ENCODE peak calls at places on chromosomes 1 and 21, in five cellular contexts. S is A549, K is tibial artery, G is endothelial cell of umbilical vein, J is MCF 10A. I is an unnamed sample.

GRCh38 chr1:150268342-150268705 is 492 bp downstream of the APH1A start:
- DNase-seq in S (peak; percentile 39), K (peak; percentile 78), G (peak; percentile 43), J (peak; percentile 56), I (no peak)

GRCh38 chr1:172354291-172354940 is 66.1 kb upstream of the C1orf105 start:
- DNase-seq in S (no peak), K (no peak), G (no peak), J (no peak), I (no peak)

GRCh38 chr1:23484253-23485001 is 448 bp upstream of the ASAP3 start:
- DNase-seq in S (peak; percentile 82), K (peak; percentile 96), G (peak; percentile 92), J (peak; percentile 90), I (peak; percentile 70)

GRCh38 chr1:107404756-107405155 is 263.9 kb downstream of the NTNG1 start:
- DNase-seq in S (no peak), K (no peak), G (no peak), J (peak; percentile 4), I (peak; percentile 3)

GRCh38 chr1:15028117-15028516 is 125.4 kb upstream of the TMEM51 start:
- DNase-seq in S (no peak), K (peak; percentile 86), G (no peak), J (no peak), I (peak; percentile 91)

GRCh38 chr1:194755241-194755953 is 1569.0 kb upstream of the B3GALT2 start:
- DNase-seq in S (no peak), K (no peak), G (no peak), J (peak; percentile 5), I (no peak)

GRCh38 chr1:198699167-198700015 is 60.6 kb downstream of the PTPRC start:
- DNase-seq in S (peak; percentile 38), K (no peak), G (peak; percentile 61), J (peak; percentile 81), I (no peak)

GRCh38 chr1:62045579-62045978 is 149.1 kb upstream of the L1TD1 start:
- DNase-seq in S (no peak), K (no peak), G (no peak), J (peak; percentile 8), I (no peak)

GRCh38 chr1:205270764-205271163 is 43.0 kb downstream of the TMCC2 start:
- DNase-seq in S (no peak), K (no peak), G (peak; percentile 52), J (peak; percentile 90), I (peak; percentile 62)

GRCh38 chr1:164588388-164589341 is 29.7 kb downstream of the PBX1 start:
- DNase-seq in S (no peak), K (peak; percentile 92), G (peak; percentile 77), J (no peak), I (no peak)

GRCh38 chr1:24931481-24932221 is 1.6 kb upstream of the RUNX3 start:
- DNase-seq in S (no peak), K (no peak), G (no peak), J (no peak), I (no peak)

GRCh38 chr1:246492611-246493245 is 14.4 kb downstream of the SMYD3 start:
- DNase-seq in S (peak; percentile 65), K (no peak), G (peak; percentile 78), J (peak; percentile 86), I (peak; percentile 79)

GRCh38 chr1:80779278-80779677 is 1021.5 kb upstream of the ADGRL2 start:
- DNase-seq in S (no peak), K (no peak), G (no peak), J (no peak), I (no peak)
- TF ChIP-seq CTCF in S (no peak), K (no peak), G (no peak), J (no peak), I (no peak)

GRCh38 chr1:63693956-63694607 is 79.7 kb upstream of the ROR1 start:
- DNase-seq in S (no peak), K (no peak), G (peak; percentile 18), J (no peak), I (peak; percentile 16)

GRCh38 chr1:63688302-63688701 is 85.5 kb upstream of the ROR1 start:
- DNase-seq in S (no peak), K (no peak), G (no peak), J (no peak), I (peak; percentile 48)

GRCh38 chr1:63686696-63687095 is 87.1 kb upstream of the ROR1 start:
- DNase-seq in S (no peak), K (no peak), G (no peak), J (no peak), I (no peak)

GRCh38 chr1:63690966-63691365 is 82.9 kb upstream of the ROR1 start:
- DNase-seq in S (no peak), K (no peak), G (no peak), J (no peak), I (no peak)

GRCh38 chr1:63691672-63692425 is 82.0 kb upstream of the ROR1 start:
- DNase-seq in S (peak; percentile 82), K (peak; percentile 75), G (peak; percentile 90), J (peak; percentile 88), I (peak; percentile 82)
- TF ChIP-seq CTCF in S (peak; percentile 82), K (peak; percentile 93), G (peak; percentile 71), J (peak; percentile 63), I (peak; percentile 88)

GRCh38 chr21:44932366-44933181 is 7.3 kb upstream of the SLX9 start:
- DNase-seq in S (no peak), K (peak; percentile 70), G (no peak), J (no peak), I (no peak)
- TF ChIP-seq CTCF in S (peak; percentile 58), K (peak; percentile 29), G (peak; percentile 76), J (peak; percentile 70), I (peak; percentile 64)

DNA sequence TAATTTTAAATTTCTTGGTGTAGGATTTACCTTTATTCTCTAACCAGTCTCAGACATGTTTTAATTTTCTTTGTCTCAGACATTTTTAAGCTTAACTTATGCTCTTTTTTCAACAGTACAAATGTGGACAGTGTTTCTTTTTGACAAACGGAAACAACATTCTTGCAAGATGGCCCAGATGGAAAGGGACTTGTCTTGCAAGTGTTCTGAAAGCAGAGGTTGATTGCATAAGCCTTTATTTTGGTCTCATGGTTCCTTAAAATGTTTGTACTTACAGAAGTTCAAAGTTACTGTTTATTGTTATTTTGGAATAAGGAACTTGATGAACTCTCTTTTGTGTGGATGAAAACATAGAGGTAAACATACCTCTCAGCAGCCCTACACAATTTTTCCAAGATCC is 22.9 kb downstream of the SMAP2 start:
- DNase-seq in S (no peak), K (no peak), G (no peak), J (no peak), I (no peak)
- TF ChIP-seq CTCF in S (no peak), K (no peak), G (no peak), J (no peak), I (no peak)

DNA sequence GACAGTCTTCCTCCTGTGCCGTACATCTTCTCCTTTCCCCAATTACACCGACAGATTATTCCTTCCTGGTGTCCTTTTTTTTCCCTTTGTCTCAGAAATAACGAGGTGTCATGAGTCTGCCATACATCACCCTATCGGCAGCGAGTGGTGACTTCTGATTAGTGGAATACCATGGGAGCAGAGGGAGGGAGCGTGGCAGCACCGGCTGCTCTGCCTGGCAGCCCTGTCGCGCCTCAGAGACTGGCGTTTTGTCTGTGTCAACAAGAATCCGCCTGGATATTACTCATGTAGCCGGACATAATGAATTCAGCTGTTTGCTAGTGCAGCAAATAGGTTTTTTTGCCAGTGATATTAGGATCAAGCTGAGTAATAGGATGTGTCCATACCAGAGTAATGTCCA is 51.8 kb downstream of the UTP25 start:
- DNase-seq in S (no peak), K (no peak), G (no peak), J (peak; percentile 52), I (no peak)
- TF ChIP-seq CTCF in S (no peak), K (no peak), G (no peak), J (no peak), I (peak; percentile 13)

GRCh38 chr1:219574484-219575087 is 38.3 kb downstream of the ZC3H11B start:
- DNase-seq in S (no peak), K (no peak), G (no peak), J (no peak), I (no peak)
- TF ChIP-seq CTCF in S (no peak), K (no peak), G (no peak), J (no peak), I (no peak)

DNA sequence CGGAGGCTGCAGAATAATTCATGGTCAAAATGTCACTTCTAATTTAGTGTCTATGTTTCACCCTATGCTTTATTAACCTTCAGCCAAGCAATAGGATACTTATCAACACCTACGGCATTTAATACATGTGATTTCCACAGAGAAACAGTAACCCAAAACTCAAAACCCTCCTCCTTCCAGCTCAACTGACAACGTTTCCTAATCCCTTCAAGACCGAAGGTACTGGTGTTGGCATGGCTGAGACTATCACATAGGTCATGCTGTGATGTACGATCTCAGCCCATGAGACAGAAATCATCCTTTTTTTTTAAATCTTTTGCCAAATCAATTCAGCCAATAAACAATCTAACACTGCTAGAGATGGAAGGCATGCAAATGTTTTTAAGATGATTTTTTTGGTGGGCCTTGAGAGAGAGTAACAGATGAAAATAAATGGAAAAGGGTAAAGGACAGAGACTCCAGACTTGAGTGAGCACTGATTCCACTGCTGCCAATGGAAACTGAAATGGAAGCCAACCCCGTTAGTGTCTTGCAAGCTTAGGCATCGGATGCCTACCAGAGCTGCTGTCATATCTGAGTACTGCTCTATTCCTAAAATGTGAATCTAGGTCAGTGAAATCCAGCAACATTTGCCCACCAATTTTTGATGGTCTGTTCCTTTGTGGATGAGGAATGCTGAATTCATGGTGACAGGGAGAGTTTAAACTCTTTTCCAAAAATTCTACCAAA is 63.4 kb upstream of the BCL10 start:
- DNase-seq in S (no peak), K (no peak), G (no peak), J (no peak), I (no peak)
- TF ChIP-seq CTCF in S (no peak), K (no peak), G (no peak), J (no peak), I (no peak)

GRCh38 chr1:236122176-236122575 is 20.2 kb upstream of the GPR137B start:
- DNase-seq in S (no peak), K (no peak), G (no peak), J (no peak), I (no peak)

GRCh38 chr1:236128646-236129178 is 13.6 kb upstream of the GPR137B start:
- DNase-seq in S (no peak), K (no peak), G (no peak), J (no peak), I (no peak)

GRCh38 chr1:236123563-236123962 is 18.8 kb upstream of the GPR137B start:
- DNase-seq in S (no peak), K (no peak), G (no peak), J (no peak), I (no peak)

GRCh38 chr1:236127045-236127444 is 15.3 kb upstream of the GPR137B start:
- DNase-seq in S (no peak), K (no peak), G (no peak), J (no peak), I (no peak)

GRCh38 chr1:236124965-236125364 is 17.4 kb upstream of the GPR137B start:
- DNase-seq in S (no peak), K (no peak), G (no peak), J (no peak), I (no peak)
- TF ChIP-seq CTCF in S (no peak), K (no peak), G (no peak), J (no peak), I (peak; percentile 10)

GRCh38 chr1:86239490-86239889 is 82.9 kb upstream of the COL24A1 start:
- DNase-seq in S (no peak), K (no peak), G (no peak), J (no peak), I (no peak)
- TF ChIP-seq CTCF in S (no peak), K (no peak), G (no peak), J (no peak), I (no peak)

I was measured in HFFc6.